ENCODE peak calls at places on chromosomes 12 and 14, in five cellular contexts. A is right atrium auricular region; T is left cardiac atrium; H is activated B cell treated with CpG ODN at 0.5 μM for 24 hours; C is activated naive CD4-positive, alpha-beta T cell treated with anti-CD3 and anti-CD28 coated beads, Interleukin-2, amount 50 U/mL, for 72 hours. J is an unnamed sample.

GRCh38 chr12:47757840-47758583 is 668 bp downstream of the RAPGEF3 start:
- DNase-seq in A (no peak), T (peak), H (no peak), C (no peak), J (no peak)

GRCh38 chr14:34065222-34065621 is 114.3 kb upstream of the EGLN3 start:
- DNase-seq in A (no peak), T (no peak), H (no peak), C (no peak), J (no peak)

GRCh38 chr12:26117321-26117720 is 7.5 kb downstream of the BHLHE41 start:
- DNase-seq in A (no peak), T (no peak), H (no peak), C (no peak), J (no peak)

GRCh38 chr12:53097207-53097563 is 282 bp upstream of the IGFBP6 start:
- DNase-seq in A (no peak), T (no peak), H (no peak), C (no peak), J (no peak)

GRCh38 chr12:109998904-109999648 is at the start of gene ANKRD13A:
- DNase-seq in A (peak), T (peak), H (peak), C (peak), J (peak)

GRCh38 chr12:122350444-122350843 is 72.0 kb downstream of the CLIP1 start:
- DNase-seq in A (no peak), T (peak), H (no peak), C (no peak), J (no peak)

GRCh38 chr14:59520224-59520623 is 35.9 kb downstream of the JKAMP start:
- DNase-seq in A (no peak), T (no peak), H (no peak), C (no peak), J (no peak)

GRCh38 chr12:118371354-118372282 is 1.1 kb downstream of the TAOK3 start:
- DNase-seq in A (peak), T (peak), H (peak), C (peak), J (no peak)

GRCh38 chr12:79827484-79827883 is 107.4 kb downstream of the PPP1R12A start:
- DNase-seq in A (no peak), T (no peak), H (no peak), C (no peak), J (no peak)

GRCh38 chr12:103909811-103910210 is 20.4 kb upstream of the HSP90B1 start:
- DNase-seq in A (no peak), T (no peak), H (no peak), C (no peak), J (no peak)

GRCh38 chr14:73474952-73475351 is 15.8 kb upstream of the RIOX1 start:
- DNase-seq in A (no peak), T (no peak), H (no peak), C (no peak), J (no peak)

GRCh38 chr12:29431516-29431915 is 50.5 kb upstream of the ERGIC2 start:
- DNase-seq in A (no peak), T (no peak), H (no peak), C (no peak), J (no peak)

GRCh38 chr12:105769486-105769885 is 369.3 kb downstream of the NUAK1 start:
- DNase-seq in A (no peak), T (no peak), H (no peak), C (no peak), J (no peak)

GRCh38 chr14:94514351-94514750 is 5.1 kb upstream of the SERPINA12 start:
- DNase-seq in A (peak), T (no peak), H (no peak), C (no peak), J (no peak)

GRCh38 chr14:50892255-50892654 is 20.4 kb downstream of the ABHD12B start:
- DNase-seq in A (no peak), T (no peak), H (no peak), C (no peak), J (no peak)

GRCh38 chr12:131711551-131712205 is 788 bp downstream of the SFSWAP start:
- DNase-seq in A (peak), T (no peak), H (no peak), C (no peak), J (no peak)

GRCh38 chr12:72271741-72272661 is at the start of gene TRHDE:
- DNase-seq in A (peak), T (peak), H (no peak), C (peak), J (no peak)

GRCh38 chr12:26297386-26298070 is 102.2 kb downstream of the SSPN start:
- DNase-seq in A (no peak), T (no peak), H (no peak), C (no peak), J (no peak)

GRCh38 chr14:55097894-55098560 is 31.0 kb upstream of the LGALS3 start:
- DNase-seq in A (no peak), T (no peak), H (no peak), C (peak), J (no peak)

GRCh38 chr14:100286484-100287191 is 19.6 kb downstream of the SLC25A29 start:
- DNase-seq in A (no peak), T (peak), H (no peak), C (no peak), J (no peak)

GRCh38 chr14:78448483-78449094 is 278.4 kb downstream of the NRXN3 start:
- DNase-seq in A (peak), T (peak), H (no peak), C (peak), J (peak)

GRCh38 chr14:77062261-77062660 is 33.8 kb upstream of the IRF2BPL start:
- DNase-seq in A (no peak), T (no peak), H (no peak), C (no peak), J (no peak)

GRCh38 chr12:22578328-22578727 is 34.0 kb upstream of the C2CD5 start:
- DNase-seq in A (no peak), T (no peak), H (no peak), C (no peak), J (no peak)

GRCh38 chr12:13362260-13362841 is 165.8 kb downstream of the EMP1 start:
- DNase-seq in A (no peak), T (peak), H (peak), C (peak), J (no peak)

GRCh38 chr12:70645494-70646317 is 8.5 kb upstream of the PTPRB start:
- DNase-seq in A (peak), T (peak), H (no peak), C (no peak), J (no peak)

GRCh38 chr14:24409956-24410355 is 11.2 kb downstream of the NYNRIN start:
- DNase-seq in A (no peak), T (no peak), H (no peak), C (no peak), J (no peak)

GRCh38 chr14:26722258-26722657 is 124.4 kb upstream of the NOVA1 start:
- DNase-seq in A (no peak), T (no peak), H (no peak), C (no peak), J (no peak)

GRCh38 chr14:100533647-100534485 is 53.4 kb downstream of the BEGAIN start:
- DNase-seq in A (peak), T (peak), H (peak), C (no peak), J (no peak)

GRCh38 chr12:46449161-46449715 is 76.7 kb upstream of the SLC38A2 start:
- DNase-seq in A (no peak), T (no peak), H (no peak), C (no peak), J (no peak)

GRCh38 chr14:36556811-36557433 is 25.5 kb downstream of the NKX2-8 start:
- DNase-seq in A (no peak), T (no peak), H (no peak), C (peak), J (no peak)